ENCODE peak calls at places on chromosomes 11 and 22, in six cellular contexts. R, K, Q, X, B and C are unnamed samples.
A peak's percentile ranks its signal among the peaks of the same experiment; 100 is the strongest.

GRCh38 chr22:46866591-46866990 is 104.1 kb downstream of the TBC1D22A start:
- DNase-seq in Q (no peak), K (no peak), R (peak; percentile 92), B (peak; percentile 95), X (peak; percentile 72), C (no peak)

GRCh38 chr22:27391092-27391770 is 410.3 kb downstream of the MN1 start:
- DNase-seq in B (peak; percentile 12), K (peak; percentile 55), X (no peak), Q (no peak), R (no peak), C (no peak)

GRCh38 chr11:65380460-65381126 is 1.9 kb downstream of the SLC25A45 start:
- DNase-seq in B (no peak), R (no peak), X (no peak), Q (no peak), K (no peak), C (no peak)

GRCh38 chr11:11895672-11896071 is 53.9 kb downstream of the USP47 start:
- DNase-seq in B (peak; percentile 35), K (no peak), Q (no peak), R (peak; percentile 10), X (no peak), C (no peak)

GRCh38 chr11:15468471-15468870 is 353.7 kb downstream of the INSC start:
- DNase-seq in K (no peak), B (no peak), Q (no peak), R (peak; percentile 10), X (no peak), C (no peak)

GRCh38 chr11:19259487-19260345 is 19.0 kb upstream of the E2F8 start:
- DNase-seq in X (peak; percentile 46), B (peak; percentile 75), R (peak; percentile 54), Q (peak; percentile 30), K (peak; percentile 75), C (peak; percentile 73)

GRCh38 chr11:69509846-69510390 is 28.5 kb downstream of the LINC01488 start:
- DNase-seq in R (no peak), K (no peak), Q (no peak), X (no peak), B (no peak), C (no peak)

GRCh38 chr22:29031236-29031982 is 30.2 kb downstream of the C22orf31 start:
- DNase-seq in R (peak; percentile 98), Q (no peak), X (peak; percentile 38), K (peak; percentile 76), B (peak; percentile 97), C (peak; percentile 90)

GRCh38 chr11:124301482-124301881 is 12.3 kb downstream of the OR8D1 start:
- DNase-seq in X (no peak), B (no peak), Q (no peak), K (no peak), R (peak; percentile 54), C (no peak)

GRCh38 chr11:125369808-125370207 is 126.3 kb downstream of the FEZ1 start:
- DNase-seq in K (no peak), B (no peak), Q (no peak), R (no peak), X (no peak), C (no peak)

GRCh38 chr11:61891331-61892084 is at the start of gene FADS3:
- DNase-seq in X (peak; percentile 93), R (peak; percentile 69), Q (peak; percentile 66), K (peak; percentile 88), B (peak; percentile 87), C (peak; percentile 96)

GRCh38 chr11:20057055-20057943 is 103.0 kb downstream of the DBX1 start:
- DNase-seq in B (no peak), K (no peak), R (peak; percentile 65), X (no peak), Q (no peak), C (no peak)

GRCh38 chr11:64048042-64048854 is 12.5 kb downstream of the FLRT1 start:
- DNase-seq in X (no peak), B (no peak), K (no peak), Q (peak; percentile 66), R (no peak), C (no peak)

GRCh38 chr22:39472570-39473556 is 16.1 kb downstream of the MGAT3 start:
- DNase-seq in Q (no peak), B (no peak), R (no peak), K (no peak), X (peak; percentile 99), C (no peak)

GRCh38 chr11:125295922-125296321 is 131.4 kb downstream of the PKNOX2 start:
- DNase-seq in X (no peak), R (no peak), K (peak; percentile 67), B (peak; percentile 21), Q (no peak), C (no peak)

GRCh38 chr11:122097419-122098001 is 18.5 kb downstream of the BLID start:
- DNase-seq in B (peak; percentile 68), R (peak; percentile 47), X (no peak), Q (no peak), K (no peak), C (no peak)

GRCh38 chr22:28951969-28952521 is 68.7 kb downstream of the ZNRF3 start:
- DNase-seq in R (peak; percentile 39), Q (no peak), B (no peak), K (no peak), X (no peak), C (peak; percentile 15)

GRCh38 chr11:91664521-91664920 is 560.1 kb upstream of the FAT3 start:
- DNase-seq in Q (no peak), K (no peak), R (no peak), X (no peak), B (no peak), C (no peak)

GRCh38 chr11:17932472-17932871 is 80.4 kb downstream of the SERGEF start:
- DNase-seq in Q (no peak), R (no peak), K (no peak), B (no peak), X (no peak), C (no peak)

GRCh38 chr22:44496844-44497217 is 1.2 kb downstream of the RTL6 start:
- DNase-seq in X (no peak), Q (peak; percentile 18), R (no peak), B (no peak), K (no peak), C (no peak)

GRCh38 chr11:116733386-116733755 is 39.4 kb downstream of the BUD13 start:
- DNase-seq in X (no peak), R (no peak), K (no peak), Q (no peak), B (no peak), C (no peak)

GRCh38 chr22:37617431-37617830 is 8.8 kb downstream of the GGA1 start:
- DNase-seq in K (no peak), X (no peak), R (no peak), B (no peak), Q (no peak), C (no peak)
- H3K4me3 ChIP-seq in K (no peak overlapping the region), X (no peak overlapping the region), R (no peak overlapping the region), B (no peak overlapping the region), Q (no peak overlapping the region), C (no peak overlapping the region)

GRCh38 chr11:118276422-118276821 is 12.3 kb upstream of the MPZL2 start:
- DNase-seq in R (no peak), Q (no peak), K (no peak), X (no peak), B (no peak), C (no peak)
- H3K27ac ChIP-seq in R (no peak overlapping the region), Q (no peak overlapping the region), K (no peak overlapping the region), X (no peak overlapping the region), B (no peak overlapping the region), C (peak overlapping the region; percentile 80)

GRCh38 chr22:50530857-50531545 is 1.2 kb upstream of the TYMP start:
- DNase-seq in B (peak; percentile 94), R (peak; percentile 63), Q (peak; percentile 30), X (peak; percentile 93), K (peak; percentile 87), C (peak; percentile 71)
- H3K4me3 ChIP-seq in B (peak overlapping the region; percentile 81), R (peak overlapping the region; percentile 39), Q (peak overlapping the region; percentile 36), X (peak overlapping the region; percentile 60), K (peak overlapping the region; percentile 44), C (peak overlapping the region; percentile 87)

GRCh38 chr11:59141673-59142460 is 789 bp upstream of the FAM111A start:
- DNase-seq in B (peak; percentile 83), X (no peak), R (peak; percentile 68), K (no peak), Q (no peak), C (no peak)
- H3K27ac ChIP-seq in B (peak overlapping the region; percentile 90), X (no peak overlapping the region), R (peak overlapping the region; percentile 82), K (peak overlapping the region; percentile 88), Q (peak overlapping the region; percentile 78), C (peak overlapping the region; percentile 61)